ENCODE peak calls at places on chromosomes 3 and 15, in four cellular contexts. T is IMR-90, W is pancreas, R is foreskin keratinocyte. J is an unnamed sample.

GRCh38 chr15:83837946-83838571 is 184.1 kb downstream of the ADAMTSL3 start:
- DNase-seq in T (peak), W (peak), R (peak), J (peak)

GRCh38 chr3:129023909-129024308 is 22.8 kb downstream of the EFCC1 start:
- DNase-seq in T (peak), W (no peak), R (peak), J (no peak)

GRCh38 chr3:13420051-13420816 is at the start of gene NUP210:
- DNase-seq in T (no peak), W (peak), R (no peak), J (no peak)

GRCh38 chr3:47096955-47097354 is 67.0 kb downstream of the SETD2 start:
- DNase-seq in T (peak), W (no peak), R (peak), J (no peak)

GRCh38 chr15:51093865-51094605 is 671 bp downstream of the TNFAIP8L3 start:
- DNase-seq in T (no peak), W (peak), R (no peak), J (no peak)

GRCh38 chr3:138690036-138690435 is 81.5 kb downstream of the FAIM start:
- DNase-seq in T (no peak), W (no peak), R (no peak), J (no peak)

GRCh38 chr3:143445118-143445517 is 325.5 kb downstream of the CHST2 start:
- DNase-seq in T (peak), W (no peak), R (peak), J (no peak)

GRCh38 chr3:128623762-128624176 is 26.8 kb downstream of the RPN1 start:
- DNase-seq in T (peak), W (no peak), R (no peak), J (no peak)

GRCh38 chr3:172084871-172085556 is 45.6 kb downstream of the FNDC3B start:
- DNase-seq in T (peak), W (no peak), R (no peak), J (no peak)

GRCh38 chr3:188220097-188220788 is 66.3 kb downstream of the LPP start:
- DNase-seq in T (peak), W (no peak), R (no peak), J (no peak)

GRCh38 chr15:98942966-98943584 is 64.5 kb downstream of the PGPEP1L start:
- DNase-seq in T (no peak), W (no peak), R (no peak), J (no peak)
- H3K27ac ChIP-seq in T (peak), W (no peak), R (no peak), J (peak)

GRCh38 chr3:52248165-52248541 is 2.6 kb downstream of the PPM1M start:
- DNase-seq in T (no peak), W (no peak), R (no peak), J (no peak)
- H3K27ac ChIP-seq in T (no peak), W (no peak), R (no peak), J (no peak)

GRCh38 chr15:91329914-91330313 is 229.9 kb downstream of the SV2B start:
- DNase-seq in T (no peak), W (no peak), R (no peak), J (no peak)
- H3K27ac ChIP-seq in T (no peak), W (no peak), R (no peak), J (no peak)

GRCh38 chr3:43693594-43693993 is 2.9 kb downstream of the ABHD5 start:
- DNase-seq in T (no peak), W (no peak), R (peak), J (no peak)

GRCh38 chr3:43690400-43691119 is at the start of gene ABHD5:
- DNase-seq in T (peak), W (peak), R (peak), J (peak)

GRCh38 chr3:43691120-43692002 is 623 bp downstream of the ABHD5 start:
- DNase-seq in T (peak), W (peak), R (peak), J (no peak)

GRCh38 chr3:43692971-43693370 is 2.2 kb downstream of the ABHD5 start:
- DNase-seq in T (no peak), W (no peak), R (peak), J (no peak)

GRCh38 chr3:43692085-43692484 is 1.3 kb downstream of the ABHD5 start:
- DNase-seq in T (no peak), W (no peak), R (no peak), J (no peak)
- H3K27ac ChIP-seq in T (peak), W (peak), R (peak), J (no peak)

GRCh38 chr15:100998630-100999029 is 79.5 kb downstream of the LRRK1 start:
- DNase-seq in T (no peak), W (no peak), R (no peak), J (no peak)
- H3K27ac ChIP-seq in T (no peak), W (no peak), R (no peak), J (no peak)

GRCh38 chr3:10485806-10486205 is 19.6 kb downstream of the ATP2B2 start:
- DNase-seq in T (no peak), W (no peak), R (no peak), J (no peak)
- H3K27ac ChIP-seq in T (no peak), W (no peak), R (no peak), J (no peak)